ENCODE peak calls at places on chromosome 14, in four cellular contexts. Q, L, M and P are unnamed samples.
A peak's percentile ranks its signal among the peaks of the same experiment; 100 is the strongest.

GRCh38 chr14:72801381-72801812 is 92.5 kb downstream of the DPF3 start:
- DNase-seq in Q (no peak), L (no peak), M (no peak), P (no peak)

GRCh38 chr14:24944800-24945199 is 105.1 kb downstream of the STXBP6 start:
- DNase-seq in Q (no peak), L (no peak), M (no peak), P (no peak)

GRCh38 chr14:61654026-61654425 is 41.3 kb upstream of the HIF1A start:
- DNase-seq in Q (no peak), L (no peak), M (no peak), P (no peak)

GRCh38 chr14:32102968-32103367 is 25.9 kb downstream of the ARHGAP5 start:
- DNase-seq in Q (no peak), L (no peak), M (no peak), P (no peak)

GRCh38 chr14:92780865-92781264 is 13.2 kb upstream of the GOLGA5 start:
- DNase-seq in Q (no peak), L (no peak), M (no peak), P (no peak)

GRCh38 chr14:101502761-101503392 is 58.4 kb upstream of the DIO3 start:
- DNase-seq in Q (no peak), L (no peak), M (no peak), P (no peak)

GRCh38 chr14:23538785-23539184 is 12.8 kb downstream of the ZFHX2 start:
- DNase-seq in Q (no peak), L (no peak), M (peak; percentile 50), P (no peak)

GRCh38 chr14:35229495-35230089 is 62.6 kb upstream of the PSMA6 start:
- DNase-seq in Q (peak; percentile 18), L (no peak), M (no peak), P (no peak)

GRCh38 chr14:57317248-57317833 is 48.6 kb downstream of the AP5M1 start:
- DNase-seq in Q (peak; percentile 45), L (peak; percentile 88), M (peak; percentile 87), P (peak; percentile 67)

GRCh38 chr14:74826574-74826973 is 49.4 kb downstream of the PROX2 start:
- DNase-seq in Q (no peak), L (no peak), M (no peak), P (no peak)

GRCh38 chr14:57293851-57294837 is 25.4 kb downstream of the AP5M1 start:
- DNase-seq in Q (no peak), L (no peak), M (peak; percentile 22), P (no peak)

GRCh38 chr14:78829274-78829673 is 659.1 kb downstream of the NRXN3 start:
- DNase-seq in Q (no peak), L (no peak), M (no peak), P (no peak)

DNA sequence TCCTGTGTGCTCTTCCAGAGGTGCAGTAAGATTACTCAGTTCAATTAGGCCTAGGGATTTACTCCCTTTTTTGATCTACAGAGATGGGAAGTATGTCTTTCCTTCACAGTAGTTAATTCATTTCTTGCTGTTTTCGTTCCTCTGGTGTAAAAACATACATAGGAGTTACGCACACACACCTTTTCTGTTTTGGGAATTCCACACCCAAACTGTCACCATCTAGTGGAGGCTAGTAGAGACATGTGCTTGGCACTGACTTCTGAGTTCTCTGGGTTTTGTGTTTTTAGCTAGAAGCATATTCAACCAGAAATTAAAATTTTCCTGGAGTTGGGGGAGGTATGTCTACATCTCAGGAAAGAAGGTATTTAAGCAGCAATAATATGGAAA is 1.4 kb downstream of the SUSD6 start:
- DNase-seq in Q (no peak), L (no peak), M (no peak), P (no peak)
- TF ChIP-seq CTCF in Q (peak; percentile 31), L (no peak), M (peak; percentile 20), P (peak; percentile 37)

GRCh38 chr14:68408680-68409079 is 384.2 kb downstream of the ZFP36L1 start:
- DNase-seq in Q (no peak), L (no peak), M (no peak), P (no peak)
- TF ChIP-seq CTCF in Q (no peak), L (no peak), M (no peak), P (no peak)

GRCh38 chr14:22039938-22040780 is 366.5 kb upstream of the OR4E1 start:
- DNase-seq in Q (peak; percentile 40), L (peak; percentile 26), M (no peak), P (no peak)
- TF ChIP-seq CTCF in Q (peak; percentile 60), L (peak; percentile 28), M (peak; percentile 68), P (peak; percentile 69)

DNA sequence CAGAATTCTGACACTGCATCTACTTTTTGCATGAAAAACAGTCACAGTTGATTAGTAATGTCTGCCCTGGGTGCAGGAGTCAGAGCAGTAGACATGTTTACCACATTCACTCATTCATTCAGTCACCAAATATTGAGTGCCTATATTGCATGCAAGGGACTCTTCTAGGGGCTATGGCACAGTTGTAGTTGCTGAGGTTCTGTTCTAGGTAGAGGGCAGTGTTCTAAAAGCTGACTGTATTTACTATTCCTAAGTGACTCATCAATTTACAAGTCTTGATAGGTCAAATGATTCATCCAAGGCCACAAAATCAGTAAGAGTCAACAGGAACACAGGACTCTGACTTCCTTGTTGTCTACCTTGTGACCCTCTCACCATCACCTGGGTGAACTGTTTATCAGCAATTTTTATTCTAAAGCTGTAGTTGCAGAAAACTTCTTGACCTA is 223.0 kb downstream of the KTN1 start:
- DNase-seq in Q (no peak), L (no peak), M (no peak), P (no peak)
- TF ChIP-seq CTCF in Q (no peak), L (no peak), M (no peak), P (no peak)

GRCh38 chr14:76918176-76918750 is 92.1 kb downstream of the LRRC74A start:
- DNase-seq in Q (no peak), L (peak; percentile 45), M (no peak), P (no peak)
- TF ChIP-seq CTCF in Q (no peak), L (no peak), M (no peak), P (no peak)

GRCh38 chr14:21066882-21067502 is 3.1 kb upstream of the ARHGEF40 start:
- DNase-seq in Q (no peak), L (peak; percentile 28), M (no peak), P (no peak)
- TF ChIP-seq CTCF in Q (peak; percentile 37), L (no peak), M (peak; percentile 38), P (no peak)

DNA sequence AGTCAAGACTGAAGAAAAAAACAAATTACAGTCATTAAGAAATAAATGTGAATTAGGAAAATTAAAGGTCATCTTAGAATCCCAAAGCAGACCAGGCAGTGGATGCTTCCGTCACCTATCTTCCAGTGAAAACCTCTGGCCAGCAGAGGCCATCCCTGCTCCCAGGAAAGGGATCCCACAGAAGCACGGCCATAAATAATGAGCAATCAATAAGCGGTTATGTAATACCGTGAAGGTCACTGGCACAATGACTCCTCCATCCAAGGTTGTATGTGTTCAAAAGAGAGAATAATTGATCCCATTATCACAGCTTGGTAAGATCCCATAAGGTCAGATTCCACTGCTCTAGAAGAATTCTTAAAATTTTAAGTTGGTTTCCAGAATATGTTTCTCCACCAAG is 85.7 kb downstream of the PPP2R5E start:
- DNase-seq in Q (no peak), L (no peak), M (no peak), P (no peak)
- TF ChIP-seq CTCF in Q (no peak), L (no peak), M (no peak), P (no peak)